ENCODE peak calls at places on chromosomes 16 and 17, in five cellular contexts. One of them, this sample, is unnamed.

GRCh38 chr16:78957328-78958100 is 643.0 kb downstream of the MAF start:
- DNase-seq in chondrocyte: no peak
- DNase-seq in activated B cell treated with CpG ODN at 0.5 μM for 24 hours: no peak
- DNase-seq in activated CD8-positive, alpha-beta memory T cell treated with anti-CD3 and anti-CD28 coated beads, Interleukin-2, amount 50 U/mL, for 4 hours: no peak
- DNase-seq in stimulated activated CD8-positive, alpha-beta memory T cell treated with anti-CD3 and anti-CD28 coated beads, Interleukin-7, amount 100 ng/mL, for 1 hour: no peak
- DNase-seq in this sample: no peak

GRCh38 chr16:64791756-64792155 is 330.1 kb downstream of the CDH11 start:
- DNase-seq in chondrocyte: no peak
- DNase-seq in activated CD8-positive, alpha-beta memory T cell treated with anti-CD3 and anti-CD28 coated beads, Interleukin-2, amount 50 U/mL, for 4 hours: no peak
- DNase-seq in stimulated activated CD8-positive, alpha-beta memory T cell treated with anti-CD3 and anti-CD28 coated beads, Interleukin-7, amount 100 ng/mL, for 1 hour: no peak
- DNase-seq in activated B cell treated with CpG ODN at 0.5 μM for 24 hours: no peak
- DNase-seq in this sample: no peak

GRCh38 chr16:59116744-59117143 is 382.6 kb upstream of the GOT2 start:
- DNase-seq in chondrocyte: no peak
- DNase-seq in activated CD8-positive, alpha-beta memory T cell treated with anti-CD3 and anti-CD28 coated beads, Interleukin-2, amount 50 U/mL, for 4 hours: no peak
- DNase-seq in stimulated activated CD8-positive, alpha-beta memory T cell treated with anti-CD3 and anti-CD28 coated beads, Interleukin-7, amount 100 ng/mL, for 1 hour: no peak
- DNase-seq in activated B cell treated with CpG ODN at 0.5 μM for 24 hours: no peak
- DNase-seq in this sample: no peak

GRCh38 chr16:86367291-86368072 is 142.8 kb upstream of the FOXF1 start:
- DNase-seq in chondrocyte: no peak
- DNase-seq in activated CD8-positive, alpha-beta memory T cell treated with anti-CD3 and anti-CD28 coated beads, Interleukin-2, amount 50 U/mL, for 4 hours: no peak
- DNase-seq in activated B cell treated with CpG ODN at 0.5 μM for 24 hours: no peak
- DNase-seq in stimulated activated CD8-positive, alpha-beta memory T cell treated with anti-CD3 and anti-CD28 coated beads, Interleukin-7, amount 100 ng/mL, for 1 hour: no peak
- DNase-seq in this sample: no peak

GRCh38 chr17:59331929-59332889 is 754 bp downstream of the YPEL2 start:
- DNase-seq in stimulated activated CD8-positive, alpha-beta memory T cell treated with anti-CD3 and anti-CD28 coated beads, Interleukin-7, amount 100 ng/mL, for 1 hour: no peak
- DNase-seq in chondrocyte: no peak
- DNase-seq in activated CD8-positive, alpha-beta memory T cell treated with anti-CD3 and anti-CD28 coated beads, Interleukin-2, amount 50 U/mL, for 4 hours: peak; percentile 40
- DNase-seq in activated B cell treated with CpG ODN at 0.5 μM for 24 hours: peak; percentile 39
- DNase-seq in this sample: peak; percentile 20

GRCh38 chr16:71899171-71899570 is 3.8 kb downstream of the IST1 start:
- DNase-seq in activated CD8-positive, alpha-beta memory T cell treated with anti-CD3 and anti-CD28 coated beads, Interleukin-2, amount 50 U/mL, for 4 hours: no peak
- DNase-seq in activated B cell treated with CpG ODN at 0.5 μM for 24 hours: no peak
- DNase-seq in stimulated activated CD8-positive, alpha-beta memory T cell treated with anti-CD3 and anti-CD28 coated beads, Interleukin-7, amount 100 ng/mL, for 1 hour: no peak
- DNase-seq in chondrocyte: no peak
- DNase-seq in this sample: no peak

GRCh38 chr17:66944365-66945203 is 19.9 kb upstream of the CACNG4 start:
- DNase-seq in activated B cell treated with CpG ODN at 0.5 μM for 24 hours: no peak
- DNase-seq in stimulated activated CD8-positive, alpha-beta memory T cell treated with anti-CD3 and anti-CD28 coated beads, Interleukin-7, amount 100 ng/mL, for 1 hour: no peak
- DNase-seq in chondrocyte: peak; percentile 15
- DNase-seq in activated CD8-positive, alpha-beta memory T cell treated with anti-CD3 and anti-CD28 coated beads, Interleukin-2, amount 50 U/mL, for 4 hours: no peak
- DNase-seq in this sample: no peak

GRCh38 chr17:7191571-7192270 is 12.6 kb upstream of the ASGR1 start:
- DNase-seq in chondrocyte: peak; percentile 53
- DNase-seq in stimulated activated CD8-positive, alpha-beta memory T cell treated with anti-CD3 and anti-CD28 coated beads, Interleukin-7, amount 100 ng/mL, for 1 hour: no peak
- DNase-seq in activated CD8-positive, alpha-beta memory T cell treated with anti-CD3 and anti-CD28 coated beads, Interleukin-2, amount 50 U/mL, for 4 hours: no peak
- DNase-seq in activated B cell treated with CpG ODN at 0.5 μM for 24 hours: no peak
- DNase-seq in this sample: no peak

GRCh38 chr17:57107498-57108101 is 22.6 kb downstream of the AKAP1 start:
- DNase-seq in activated B cell treated with CpG ODN at 0.5 μM for 24 hours: no peak
- DNase-seq in activated CD8-positive, alpha-beta memory T cell treated with anti-CD3 and anti-CD28 coated beads, Interleukin-2, amount 50 U/mL, for 4 hours: no peak
- DNase-seq in chondrocyte: no peak
- DNase-seq in stimulated activated CD8-positive, alpha-beta memory T cell treated with anti-CD3 and anti-CD28 coated beads, Interleukin-7, amount 100 ng/mL, for 1 hour: no peak
- DNase-seq in this sample: no peak

GRCh38 chr16:71676236-71676635 is 48.3 kb downstream of the PHLPP2 start:
- DNase-seq in stimulated activated CD8-positive, alpha-beta memory T cell treated with anti-CD3 and anti-CD28 coated beads, Interleukin-7, amount 100 ng/mL, for 1 hour: no peak
- DNase-seq in activated B cell treated with CpG ODN at 0.5 μM for 24 hours: no peak
- DNase-seq in activated CD8-positive, alpha-beta memory T cell treated with anti-CD3 and anti-CD28 coated beads, Interleukin-2, amount 50 U/mL, for 4 hours: no peak
- DNase-seq in chondrocyte: no peak
- DNase-seq in this sample: no peak

GRCh38 chr16:26365555-26365954 is 673.8 kb downstream of the HS3ST4 start:
- DNase-seq in activated B cell treated with CpG ODN at 0.5 μM for 24 hours: no peak
- DNase-seq in stimulated activated CD8-positive, alpha-beta memory T cell treated with anti-CD3 and anti-CD28 coated beads, Interleukin-7, amount 100 ng/mL, for 1 hour: no peak
- DNase-seq in activated CD8-positive, alpha-beta memory T cell treated with anti-CD3 and anti-CD28 coated beads, Interleukin-2, amount 50 U/mL, for 4 hours: no peak
- DNase-seq in chondrocyte: no peak
- DNase-seq in this sample: no peak

GRCh38 chr16:84886536-84887090 is 66.8 kb downstream of the CRISPLD2 start:
- DNase-seq in chondrocyte: no peak
- DNase-seq in activated B cell treated with CpG ODN at 0.5 μM for 24 hours: no peak
- DNase-seq in activated CD8-positive, alpha-beta memory T cell treated with anti-CD3 and anti-CD28 coated beads, Interleukin-2, amount 50 U/mL, for 4 hours: no peak
- DNase-seq in stimulated activated CD8-positive, alpha-beta memory T cell treated with anti-CD3 and anti-CD28 coated beads, Interleukin-7, amount 100 ng/mL, for 1 hour: no peak
- DNase-seq in this sample: no peak

GRCh38 chr17:61144876-61145564 is 254.6 kb upstream of the TBX2 start:
- DNase-seq in activated B cell treated with CpG ODN at 0.5 μM for 24 hours: no peak
- DNase-seq in stimulated activated CD8-positive, alpha-beta memory T cell treated with anti-CD3 and anti-CD28 coated beads, Interleukin-7, amount 100 ng/mL, for 1 hour: no peak
- DNase-seq in chondrocyte: no peak
- DNase-seq in activated CD8-positive, alpha-beta memory T cell treated with anti-CD3 and anti-CD28 coated beads, Interleukin-2, amount 50 U/mL, for 4 hours: no peak
- DNase-seq in this sample: no peak

GRCh38 chr16:72935896-72936295 is 112.0 kb downstream of the ZFHX3 start:
- DNase-seq in activated B cell treated with CpG ODN at 0.5 μM for 24 hours: no peak
- DNase-seq in chondrocyte: no peak
- DNase-seq in activated CD8-positive, alpha-beta memory T cell treated with anti-CD3 and anti-CD28 coated beads, Interleukin-2, amount 50 U/mL, for 4 hours: no peak
- DNase-seq in stimulated activated CD8-positive, alpha-beta memory T cell treated with anti-CD3 and anti-CD28 coated beads, Interleukin-7, amount 100 ng/mL, for 1 hour: no peak
- DNase-seq in this sample: no peak

GRCh38 chr17:42387221-42387657 is 1.0 kb downstream of the STAT3 start:
- DNase-seq in activated B cell treated with CpG ODN at 0.5 μM for 24 hours: no peak
- DNase-seq in stimulated activated CD8-positive, alpha-beta memory T cell treated with anti-CD3 and anti-CD28 coated beads, Interleukin-7, amount 100 ng/mL, for 1 hour: no peak
- DNase-seq in chondrocyte: no peak
- DNase-seq in activated CD8-positive, alpha-beta memory T cell treated with anti-CD3 and anti-CD28 coated beads, Interleukin-2, amount 50 U/mL, for 4 hours: no peak
- DNase-seq in this sample: no peak

GRCh38 chr16:62738631-62739030 is 702.4 kb upstream of the CDH8 start:
- DNase-seq in activated B cell treated with CpG ODN at 0.5 μM for 24 hours: no peak
- DNase-seq in activated CD8-positive, alpha-beta memory T cell treated with anti-CD3 and anti-CD28 coated beads, Interleukin-2, amount 50 U/mL, for 4 hours: no peak
- DNase-seq in stimulated activated CD8-positive, alpha-beta memory T cell treated with anti-CD3 and anti-CD28 coated beads, Interleukin-7, amount 100 ng/mL, for 1 hour: no peak
- DNase-seq in chondrocyte: no peak
- DNase-seq in this sample: no peak

GRCh38 chr16:88773812-88774291 is 11.2 kb downstream of the PIEZO1 start:
- DNase-seq in chondrocyte: no peak
- DNase-seq in activated CD8-positive, alpha-beta memory T cell treated with anti-CD3 and anti-CD28 coated beads, Interleukin-2, amount 50 U/mL, for 4 hours: no peak
- DNase-seq in activated B cell treated with CpG ODN at 0.5 μM for 24 hours: no peak
- DNase-seq in stimulated activated CD8-positive, alpha-beta memory T cell treated with anti-CD3 and anti-CD28 coated beads, Interleukin-7, amount 100 ng/mL, for 1 hour: no peak
- DNase-seq in this sample: no peak

GRCh38 chr16:67901734-67902133 is 8.7 kb downstream of the PSKH1 start:
- DNase-seq in stimulated activated CD8-positive, alpha-beta memory T cell treated with anti-CD3 and anti-CD28 coated beads, Interleukin-7, amount 100 ng/mL, for 1 hour: no peak
- DNase-seq in activated CD8-positive, alpha-beta memory T cell treated with anti-CD3 and anti-CD28 coated beads, Interleukin-2, amount 50 U/mL, for 4 hours: no peak
- DNase-seq in chondrocyte: no peak
- DNase-seq in activated B cell treated with CpG ODN at 0.5 μM for 24 hours: no peak
- DNase-seq in this sample: no peak

GRCh38 chr17:65742433-65743312 is 181.2 kb upstream of the AXIN2 start:
- DNase-seq in stimulated activated CD8-positive, alpha-beta memory T cell treated with anti-CD3 and anti-CD28 coated beads, Interleukin-7, amount 100 ng/mL, for 1 hour: no peak
- DNase-seq in chondrocyte: no peak
- DNase-seq in activated B cell treated with CpG ODN at 0.5 μM for 24 hours: no peak
- DNase-seq in activated CD8-positive, alpha-beta memory T cell treated with anti-CD3 and anti-CD28 coated beads, Interleukin-2, amount 50 U/mL, for 4 hours: no peak
- DNase-seq in this sample: no peak

GRCh38 chr17:50565559-50566350 is 5.2 kb downstream of the CACNA1G start:
- DNase-seq in activated B cell treated with CpG ODN at 0.5 μM for 24 hours: no peak
- DNase-seq in chondrocyte: no peak
- DNase-seq in stimulated activated CD8-positive, alpha-beta memory T cell treated with anti-CD3 and anti-CD28 coated beads, Interleukin-7, amount 100 ng/mL, for 1 hour: no peak
- DNase-seq in activated CD8-positive, alpha-beta memory T cell treated with anti-CD3 and anti-CD28 coated beads, Interleukin-2, amount 50 U/mL, for 4 hours: no peak
- DNase-seq in this sample: no peak

GRCh38 chr16:50884066-50884860 is 142.4 kb downstream of the CYLD start:
- DNase-seq in chondrocyte: no peak
- DNase-seq in activated CD8-positive, alpha-beta memory T cell treated with anti-CD3 and anti-CD28 coated beads, Interleukin-2, amount 50 U/mL, for 4 hours: peak; percentile 21
- DNase-seq in activated B cell treated with CpG ODN at 0.5 μM for 24 hours: no peak
- DNase-seq in stimulated activated CD8-positive, alpha-beta memory T cell treated with anti-CD3 and anti-CD28 coated beads, Interleukin-7, amount 100 ng/mL, for 1 hour: no peak
- DNase-seq in this sample: no peak

GRCh38 chr16:88642881-88643545 is 4.6 kb downstream of the IL17C start:
- DNase-seq in chondrocyte: no peak
- DNase-seq in activated B cell treated with CpG ODN at 0.5 μM for 24 hours: no peak
- DNase-seq in stimulated activated CD8-positive, alpha-beta memory T cell treated with anti-CD3 and anti-CD28 coated beads, Interleukin-7, amount 100 ng/mL, for 1 hour: no peak
- DNase-seq in activated CD8-positive, alpha-beta memory T cell treated with anti-CD3 and anti-CD28 coated beads, Interleukin-2, amount 50 U/mL, for 4 hours: no peak
- DNase-seq in this sample: no peak

GRCh38 chr16:31491778-31492418 is 9.0 kb downstream of the SLC5A2 start:
- DNase-seq in chondrocyte: peak; percentile 46
- DNase-seq in stimulated activated CD8-positive, alpha-beta memory T cell treated with anti-CD3 and anti-CD28 coated beads, Interleukin-7, amount 100 ng/mL, for 1 hour: no peak
- DNase-seq in activated B cell treated with CpG ODN at 0.5 μM for 24 hours: no peak
- DNase-seq in activated CD8-positive, alpha-beta memory T cell treated with anti-CD3 and anti-CD28 coated beads, Interleukin-2, amount 50 U/mL, for 4 hours: no peak
- DNase-seq in this sample: no peak

GRCh38 chr16:67749436-67750078 is 30.4 kb upstream of the GFOD2 start:
- DNase-seq in stimulated activated CD8-positive, alpha-beta memory T cell treated with anti-CD3 and anti-CD28 coated beads, Interleukin-7, amount 100 ng/mL, for 1 hour: no peak
- DNase-seq in activated B cell treated with CpG ODN at 0.5 μM for 24 hours: no peak
- DNase-seq in activated CD8-positive, alpha-beta memory T cell treated with anti-CD3 and anti-CD28 coated beads, Interleukin-2, amount 50 U/mL, for 4 hours: no peak
- DNase-seq in chondrocyte: no peak
- DNase-seq in this sample: no peak

GRCh38 chr16:1775846-1776671 is 3.1 kb upstream of the MRPS34 start:
- DNase-seq in chondrocyte: no peak
- DNase-seq in stimulated activated CD8-positive, alpha-beta memory T cell treated with anti-CD3 and anti-CD28 coated beads, Interleukin-7, amount 100 ng/mL, for 1 hour: no peak
- DNase-seq in activated CD8-positive, alpha-beta memory T cell treated with anti-CD3 and anti-CD28 coated beads, Interleukin-2, amount 50 U/mL, for 4 hours: no peak
- DNase-seq in activated B cell treated with CpG ODN at 0.5 μM for 24 hours: no peak
- DNase-seq in this sample: no peak

GRCh38 chr17:56173958-56174357 is 20.7 kb downstream of the ANKFN1 start:
- DNase-seq in activated CD8-positive, alpha-beta memory T cell treated with anti-CD3 and anti-CD28 coated beads, Interleukin-2, amount 50 U/mL, for 4 hours: no peak
- DNase-seq in stimulated activated CD8-positive, alpha-beta memory T cell treated with anti-CD3 and anti-CD28 coated beads, Interleukin-7, amount 100 ng/mL, for 1 hour: no peak
- DNase-seq in activated B cell treated with CpG ODN at 0.5 μM for 24 hours: no peak
- DNase-seq in chondrocyte: peak; percentile 40
- DNase-seq in this sample: no peak

GRCh38 chr16:48184681-48185080 is 28.9 kb upstream of the ABCC12 start:
- DNase-seq in stimulated activated CD8-positive, alpha-beta memory T cell treated with anti-CD3 and anti-CD28 coated beads, Interleukin-7, amount 100 ng/mL, for 1 hour: no peak
- DNase-seq in activated CD8-positive, alpha-beta memory T cell treated with anti-CD3 and anti-CD28 coated beads, Interleukin-2, amount 50 U/mL, for 4 hours: no peak
- DNase-seq in chondrocyte: no peak
- DNase-seq in activated B cell treated with CpG ODN at 0.5 μM for 24 hours: no peak
- DNase-seq in this sample: no peak

GRCh38 chr16:78784773-78785172 is 685.3 kb downstream of the WWOX start:
- DNase-seq in chondrocyte: no peak
- DNase-seq in activated CD8-positive, alpha-beta memory T cell treated with anti-CD3 and anti-CD28 coated beads, Interleukin-2, amount 50 U/mL, for 4 hours: no peak
- DNase-seq in stimulated activated CD8-positive, alpha-beta memory T cell treated with anti-CD3 and anti-CD28 coated beads, Interleukin-7, amount 100 ng/mL, for 1 hour: no peak
- DNase-seq in activated B cell treated with CpG ODN at 0.5 μM for 24 hours: no peak
- DNase-seq in this sample: no peak